ENCODE peak calls at places on chromosomes 1 and 21, in five cellular contexts. One of them, this sample, is unnamed.

GRCh38 chr1:17475729-17476128 is 36.3 kb upstream of the RCC2 start:
- DNase-seq in tibial nerve: no peak
- DNase-seq in GM23338: no peak
- DNase-seq in Peyer's patch: no peak
- DNase-seq in prostate gland: no peak
- DNase-seq in this sample: no peak

GRCh38 chr1:162294015-162294414 is 82.6 kb downstream of the SPATA46 start:
- DNase-seq in prostate gland: no peak
- DNase-seq in tibial nerve: no peak
- DNase-seq in GM23338: no peak
- DNase-seq in Peyer's patch: no peak
- DNase-seq in this sample: no peak

GRCh38 chr1:13536612-13537011 is 22.8 kb upstream of the LRRC38 start:
- DNase-seq in GM23338: peak
- DNase-seq in prostate gland: no peak
- DNase-seq in Peyer's patch: no peak
- DNase-seq in tibial nerve: no peak
- DNase-seq in this sample: no peak

GRCh38 chr1:9659328-9659727 is 7.8 kb downstream of the PIK3CD start:
- DNase-seq in prostate gland: no peak
- DNase-seq in tibial nerve: no peak
- DNase-seq in GM23338: no peak
- DNase-seq in Peyer's patch: no peak
- DNase-seq in this sample: no peak

GRCh38 chr1:113812661-113813135 is 422 bp upstream of the RSBN1 start:
- DNase-seq in prostate gland: no peak
- DNase-seq in Peyer's patch: peak
- DNase-seq in GM23338: peak
- DNase-seq in tibial nerve: no peak
- DNase-seq in this sample: no peak

GRCh38 chr1:179591592-179592580 is at the start of gene TDRD5:
- DNase-seq in GM23338: peak
- DNase-seq in tibial nerve: no peak
- DNase-seq in Peyer's patch: no peak
- DNase-seq in prostate gland: no peak
- DNase-seq in this sample: no peak

GRCh38 chr21:45403825-45404725 is 890 bp upstream of the COL18A1 start:
- DNase-seq in tibial nerve: peak
- DNase-seq in GM23338: peak
- DNase-seq in Peyer's patch: no peak
- DNase-seq in prostate gland: no peak
- DNase-seq in this sample: no peak

GRCh38 chr1:203085528-203086406 is at the start of gene MYOG:
- DNase-seq in tibial nerve: no peak
- DNase-seq in GM23338: no peak
- DNase-seq in prostate gland: no peak
- DNase-seq in Peyer's patch: no peak
- DNase-seq in this sample: no peak

GRCh38 chr1:12153181-12153785 is 13.5 kb upstream of the TNFRSF1B start:
- DNase-seq in prostate gland: no peak
- DNase-seq in Peyer's patch: peak
- DNase-seq in GM23338: no peak
- DNase-seq in tibial nerve: no peak
- DNase-seq in this sample: peak

GRCh38 chr1:230854423-230854822 is 13.9 kb downstream of the C1orf198 start:
- DNase-seq in prostate gland: no peak
- DNase-seq in GM23338: no peak
- DNase-seq in Peyer's patch: no peak
- DNase-seq in tibial nerve: no peak
- DNase-seq in this sample: no peak

GRCh38 chr1:81314497-81314896 is 486.2 kb upstream of the ADGRL2 start:
- DNase-seq in prostate gland: no peak
- DNase-seq in Peyer's patch: no peak
- DNase-seq in tibial nerve: no peak
- DNase-seq in GM23338: no peak
- DNase-seq in this sample: no peak

GRCh38 chr1:67739361-67739760 is 54.4 kb downstream of the GADD45A start:
- DNase-seq in GM23338: no peak
- DNase-seq in Peyer's patch: no peak
- DNase-seq in prostate gland: no peak
- DNase-seq in tibial nerve: no peak
- DNase-seq in this sample: no peak

GRCh38 chr1:223230161-223230881 is 87.3 kb upstream of the TLR5 start:
- DNase-seq in GM23338: no peak
- DNase-seq in Peyer's patch: no peak
- DNase-seq in tibial nerve: no peak
- DNase-seq in prostate gland: no peak
- DNase-seq in this sample: no peak

GRCh38 chr1:182163821-182164223 is 102.3 kb upstream of the ZNF648 start:
- DNase-seq in prostate gland: no peak
- DNase-seq in tibial nerve: peak
- DNase-seq in Peyer's patch: no peak
- DNase-seq in GM23338: no peak
- DNase-seq in this sample: no peak

GRCh38 chr1:178578541-178578940 is 65.6 kb downstream of the TEX35 start:
- DNase-seq in GM23338: no peak
- DNase-seq in Peyer's patch: peak
- DNase-seq in prostate gland: no peak
- DNase-seq in tibial nerve: no peak
- DNase-seq in this sample: no peak

GRCh38 chr1:178577882-178578281 is 65.0 kb downstream of the TEX35 start:
- DNase-seq in GM23338: no peak
- DNase-seq in Peyer's patch: no peak
- DNase-seq in prostate gland: no peak
- DNase-seq in tibial nerve: no peak
- DNase-seq in this sample: no peak

GRCh38 chr1:178579095-178579494 is 66.2 kb downstream of the TEX35 start:
- DNase-seq in tibial nerve: no peak
- DNase-seq in Peyer's patch: peak
- DNase-seq in GM23338: no peak
- DNase-seq in prostate gland: no peak
- DNase-seq in this sample: no peak

GRCh38 chr1:178575611-178576331 is 62.9 kb downstream of the TEX35 start:
- DNase-seq in tibial nerve: no peak
- DNase-seq in GM23338: peak
- DNase-seq in prostate gland: no peak
- DNase-seq in Peyer's patch: peak
- DNase-seq in this sample: no peak

GRCh38 chr1:178576841-178577240 is 63.9 kb downstream of the TEX35 start:
- DNase-seq in GM23338: no peak
- DNase-seq in tibial nerve: no peak
- DNase-seq in Peyer's patch: no peak
- DNase-seq in prostate gland: no peak
- DNase-seq in this sample: no peak
- H3K27ac ChIP-seq in GM23338: no peak
- H3K27ac ChIP-seq in tibial nerve: no peak
- H3K27ac ChIP-seq in Peyer's patch: peak
- H3K27ac ChIP-seq in prostate gland: no peak
- H3K27ac ChIP-seq in this sample: no peak

GRCh38 chr1:200535605-200536004 is 84.9 kb downstream of the KIF14 start:
- DNase-seq in GM23338: peak
- DNase-seq in tibial nerve: no peak
- DNase-seq in Peyer's patch: no peak
- DNase-seq in prostate gland: no peak
- DNase-seq in this sample: no peak
- TF ChIP-seq CTCF in GM23338: peak
- TF ChIP-seq CTCF in tibial nerve: no peak
- TF ChIP-seq CTCF in Peyer's patch: no peak
- TF ChIP-seq CTCF in prostate gland: no peak
- TF ChIP-seq CTCF in this sample: no peak

GRCh38 chr1:8374356-8374755 is 56.4 kb downstream of the SLC45A1 start:
- DNase-seq in tibial nerve: no peak
- DNase-seq in Peyer's patch: no peak
- DNase-seq in GM23338: no peak
- DNase-seq in prostate gland: no peak
- DNase-seq in this sample: no peak
- H3K27ac ChIP-seq in tibial nerve: peak
- H3K27ac ChIP-seq in Peyer's patch: peak
- H3K27ac ChIP-seq in GM23338: peak
- H3K27ac ChIP-seq in prostate gland: peak
- H3K27ac ChIP-seq in this sample: peak

GRCh38 chr1:155175927-155176371 is 2.3 kb downstream of the TRIM46 start:
- DNase-seq in prostate gland: no peak
- DNase-seq in Peyer's patch: no peak
- DNase-seq in GM23338: no peak
- DNase-seq in tibial nerve: no peak
- DNase-seq in this sample: no peak
- TF ChIP-seq CTCF in prostate gland: no peak
- TF ChIP-seq CTCF in Peyer's patch: no peak
- TF ChIP-seq CTCF in GM23338: no peak
- TF ChIP-seq CTCF in tibial nerve: no peak
- TF ChIP-seq CTCF in this sample: no peak

This sample was measured in lung.